ENCODE peak calls at places on chromosome 16, in seven cellular contexts. N is heart left ventricle, Y is H1, G is mesendoderm, X is neural progenitor cell, R is lung, L is small intestine. J is an unnamed sample. For H3K4me1 and H3K36me3, the result is how much of the 10 kb centered on the place peaks cover.

GRCh38 chr16:82657786-82658185 is 31.0 kb downstream of the CDH13 start:
- DNase-seq in N (no peak), X (no peak), L (no peak), Y (no peak), R (no peak), G (peak), J (no peak)

GRCh38 chr16:85717393-85718152 is 28.8 kb upstream of the GINS2 start:
- DNase-seq in R (peak), Y (peak), X (peak), N (peak), L (peak), G (peak), J (peak)

GRCh38 chr16:68843482-68844210 is at the start of gene TANGO6:
- DNase-seq in X (peak), G (peak), Y (peak), R (peak), L (peak), N (peak), J (peak)

GRCh38 chr16:68417711-68418301 is 30.5 kb downstream of the SMPD3 start:
- DNase-seq in N (peak), R (peak), Y (no peak), G (no peak), X (no peak), L (peak), J (no peak)

GRCh38 chr16:73205153-73205549 is 157.2 kb upstream of the ZFHX3 start:
- DNase-seq in Y (no peak), X (no peak), L (peak), N (no peak), G (no peak), R (no peak), J (no peak)

GRCh38 chr16:75319513-75320401 is 68.3 kb upstream of the BCAR1 start:
- DNase-seq in X (no peak), Y (no peak), R (no peak), N (no peak), G (no peak), L (no peak), J (no peak)

GRCh38 chr16:67389911-67390815 is 3.1 kb downstream of the TPPP3 start:
- DNase-seq in Y (no peak), N (no peak), G (no peak), R (no peak), L (no peak), X (no peak), J (no peak)

GRCh38 chr16:6016530-6017184 is 919.1 kb upstream of the EEF2KMT start:
- DNase-seq in X (peak), L (peak), N (no peak), R (no peak), Y (no peak), G (peak), J (no peak)

GRCh38 chr16:58418026-58418425 is 25.8 kb downstream of the GINS3 start:
- DNase-seq in R (no peak), L (no peak), N (no peak), X (no peak), G (no peak), Y (no peak), J (no peak)

GRCh38 chr16:76614255-76614654 is 337.1 kb downstream of the CNTNAP4 start:
- DNase-seq in G (no peak), R (no peak), Y (no peak), X (no peak), L (no peak), N (no peak), J (peak)

GRCh38 chr16:77820340-77820739 is 32.0 kb downstream of the VAT1L start:
- DNase-seq in R (no peak), G (no peak), L (no peak), N (no peak), X (peak), Y (no peak), J (no peak)

GRCh38 chr16:81863630-81864352 is 84.7 kb downstream of the PLCG2 start:
- DNase-seq in L (peak), G (peak), R (no peak), Y (no peak), X (peak), N (no peak), J (no peak)

GRCh38 chr16:79825002-79825401 is 224.5 kb upstream of the MAF start:
- DNase-seq in N (no peak), Y (no peak), L (no peak), X (no peak), R (no peak), G (no peak), J (no peak)

GRCh38 chr16:28063611-28064061 is at the start of gene GSG1L:
- DNase-seq in G (no peak), N (no peak), L (no peak), Y (no peak), X (peak), R (no peak), J (no peak)

GRCh38 chr16:17470871-17471744 is at the start of gene XYLT1:
- DNase-seq in L (peak), X (peak), G (peak), N (peak), R (peak), Y (peak), J (peak)

GRCh38 chr16:81573533-81573932 is 128.9 kb downstream of the CMIP start:
- DNase-seq in R (no peak), L (no peak), Y (no peak), X (no peak), G (no peak), N (no peak), J (no peak)

GRCh38 chr16:65574311-65574966 is 452.6 kb upstream of the CDH11 start:
- DNase-seq in R (no peak), X (no peak), L (no peak), G (no peak), Y (no peak), N (no peak), J (no peak)

GRCh38 chr16:4376126-4376819 is 4.6 kb downstream of the VASN start:
- DNase-seq in X (peak), R (peak), G (no peak), L (no peak), N (peak), Y (no peak), J (peak)

GRCh38 chr16:84475643-84476240 is 28.7 kb downstream of the MEAK7 start:
- DNase-seq in X (no peak), G (peak), R (no peak), N (no peak), L (no peak), Y (peak), J (no peak)

GRCh38 chr16:48602357-48603014 is 7.5 kb downstream of the N4BP1 start:
- DNase-seq in X (no peak), L (no peak), R (no peak), N (no peak), G (no peak), Y (no peak), J (no peak)

GRCh38 chr16:51854401-51854951 is 692.5 kb downstream of the TOX3 start:
- DNase-seq in Y (no peak), N (no peak), X (no peak), R (no peak), G (peak), L (no peak), J (no peak)

GRCh38 chr16:61579195-61579594 is 457.0 kb downstream of the CDH8 start:
- DNase-seq in X (no peak), N (no peak), G (no peak), L (no peak), Y (no peak), R (no peak), J (no peak)

GRCh38 chr16:75477680-75478473 is 13.4 kb upstream of the TMEM170A start:
- DNase-seq in R (no peak), N (no peak), G (no peak), X (no peak), Y (no peak), L (no peak), J (no peak)

GRCh38 chr16:11759997-11760396 is 17.3 kb upstream of the TXNDC11 start:
- DNase-seq in Y (no peak), L (no peak), X (no peak), G (no peak), R (no peak), N (no peak), J (no peak)

GRCh38 chr16:31157136-31157535 is 7.3 kb upstream of the PRSS36 start:
- DNase-seq in R (no peak), N (no peak), L (no peak), X (no peak), Y (no peak), G (no peak), J (no peak)

GRCh38 chr16:53546988-53547391 is 44.0 kb upstream of the AKTIP start:
- DNase-seq in G (peak), Y (no peak), L (no peak), R (no peak), X (peak), N (no peak), J (no peak)

GRCh38 chr16:68746951-68747350 is 9.9 kb downstream of the CDH1 start:
- DNase-seq in Y (no peak), R (no peak), X (no peak), L (no peak), N (no peak), G (no peak), J (no peak)

GRCh38 chr16:62077998-62078397 is 41.8 kb upstream of the CDH8 start:
- DNase-seq in G (peak), L (no peak), Y (peak), X (peak), N (no peak), R (no peak), J (peak)

GRCh38 chr16:75238853-75239371 is 12.5 kb downstream of the BCAR1 start:
- DNase-seq in X (no peak), L (no peak), R (no peak), Y (no peak), G (no peak), N (no peak), J (peak)

GRCh38 chr16:84929421-84930297 is 81.7 kb downstream of the ZDHHC7 start:
- DNase-seq in R (no peak), L (no peak), G (peak), Y (no peak), X (no peak), N (no peak), J (no peak)

GRCh38 chr16:58435779-58436178 is 43.5 kb downstream of the GINS3 start:
- DNase-seq in N (no peak), G (no peak), Y (no peak), R (no peak), L (no peak), X (no peak), J (no peak)

GRCh38 chr16:56835330-56835729 is 29.7 kb upstream of the SLC12A3 start:
- DNase-seq in Y (no peak), R (no peak), N (no peak), L (no peak), G (no peak), X (no peak), J (no peak)

GRCh38 chr16:10938321-10938720 is 3.9 kb downstream of the DEXI start:
- DNase-seq in Y (no peak), G (no peak), N (no peak), R (no peak), L (peak), X (no peak), J (no peak)

GRCh38 chr16:71738820-71739219 is 14.3 kb upstream of the PHLPP2 start:
- DNase-seq in G (no peak), L (peak), Y (no peak), R (no peak), N (no peak), X (no peak), J (no peak)

GRCh38 chr16:51577621-51578303 is 426.7 kb upstream of the SALL1 start:
- DNase-seq in N (no peak), G (peak), Y (no peak), L (no peak), R (no peak), X (peak), J (no peak)

GRCh38 chr16:27776556-27776955 is 226.6 kb downstream of the KATNIP start:
- DNase-seq in Y (no peak), L (no peak), X (no peak), G (no peak), R (no peak), N (no peak), J (no peak)

GRCh38 chr16:79895053-79895916 is 294.7 kb upstream of the MAF start:
- DNase-seq in Y (no peak), R (no peak), X (no peak), G (no peak), N (no peak), L (no peak), J (no peak)

GRCh38 chr16:89320717-89321501 is 103.4 kb downstream of the ZNF778 start:
- DNase-seq in G (peak), X (peak), Y (no peak), L (peak), R (no peak), N (peak), J (peak)

GRCh38 chr16:89325861-89326471 is 108.5 kb downstream of the ZNF778 start:
- DNase-seq in L (peak), N (peak), G (no peak), Y (no peak), R (peak), X (no peak), J (no peak)

GRCh38 chr16:89322381-89323119 is 105.0 kb downstream of the ZNF778 start:
- DNase-seq in R (peak), G (peak), X (peak), L (no peak), N (peak), Y (no peak), J (peak)

GRCh38 chr16:89324056-89325010 is 106.8 kb downstream of the ZNF778 start:
- DNase-seq in R (no peak), L (no peak), G (no peak), X (no peak), N (no peak), Y (no peak), J (no peak)

GRCh38 chr16:89323120-89323960 is 105.8 kb downstream of the ZNF778 start:
- DNase-seq in N (no peak), R (no peak), X (no peak), G (no peak), Y (no peak), L (no peak), J (no peak)
- H3K4me1 ChIP-seq in N (half or more), R (half or more), X (half or more), G (under half), Y (half or more), L (under half), J (under half)

GRCh38 chr16:1180772-1181714 is 28.1 kb downstream of the CACNA1H start:
- DNase-seq in X (peak), G (no peak), N (peak), L (no peak), Y (no peak), R (no peak), J (peak)

GRCh38 chr16:1184980-1185379 is 32.1 kb downstream of the CACNA1H start:
- DNase-seq in L (no peak), R (no peak), N (no peak), X (no peak), G (no peak), Y (no peak), J (no peak)

GRCh38 chr16:1181715-1182671 is 29.1 kb downstream of the CACNA1H start:
- DNase-seq in X (peak), Y (no peak), G (no peak), N (peak), L (no peak), R (peak), J (peak)

GRCh38 chr16:1184156-1184868 is 31.4 kb downstream of the CACNA1H start:
- DNase-seq in Y (no peak), G (peak), X (no peak), L (peak), R (no peak), N (no peak), J (peak)

GRCh38 chr16:1183235-1183907 is 30.5 kb downstream of the CACNA1H start:
- DNase-seq in G (peak), X (peak), N (peak), L (no peak), Y (no peak), R (no peak), J (peak)
- H3K4me3 ChIP-seq in G (no peak), X (no peak), N (no peak), L (no peak), Y (no peak), R (no peak), J (peak)

GRCh38 chr16:88714420-88715302 is 8.4 kb downstream of the CTU2 start:
- DNase-seq in N (no peak), X (no peak), Y (no peak), G (no peak), L (no peak), R (no peak), J (no peak)

GRCh38 chr16:88716601-88717001 is 10.3 kb downstream of the CTU2 start:
- DNase-seq in R (no peak), L (no peak), Y (no peak), X (no peak), N (no peak), G (no peak), J (no peak)

GRCh38 chr16:88718178-88718577 is 11.9 kb downstream of the CTU2 start:
- DNase-seq in G (no peak), N (no peak), Y (no peak), R (no peak), L (no peak), X (no peak), J (no peak)

GRCh38 chr16:88715312-88716190 is 9.2 kb downstream of the CTU2 start:
- DNase-seq in N (no peak), L (no peak), Y (no peak), R (no peak), G (no peak), X (no peak), J (no peak)

GRCh38 chr16:88716201-88716600 is 9.9 kb downstream of the CTU2 start:
- DNase-seq in L (no peak), R (no peak), G (no peak), N (no peak), Y (no peak), X (no peak), J (no peak)
- H3K36me3 ChIP-seq in L (under half), R (half or more), G (under half), N (half or more), Y (under half), X (under half), J (under half)

DNA sequence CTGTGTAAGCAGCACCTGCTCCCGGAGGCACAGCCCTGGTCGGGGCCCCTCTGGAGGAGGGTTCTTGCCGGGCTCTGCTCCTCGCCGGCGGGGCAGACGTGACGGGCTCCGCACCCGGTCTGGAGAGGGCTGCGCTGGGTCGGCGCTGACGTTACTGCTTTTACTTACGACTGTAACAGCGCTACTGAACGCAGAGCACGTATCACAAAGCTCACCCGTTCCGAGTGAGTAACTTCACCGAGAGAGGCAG is 1.3 kb upstream of the RAB40C start:
- DNase-seq in Y (peak), X (peak), G (peak), R (no peak), L (peak), N (no peak), J (peak)
- H3K4me1 ChIP-seq in Y (under half), X (under half), G (under half), R (under half), L (under half), N (under half), J (under half)

GRCh38 chr16:1002399-1003161 is 21.0 kb downstream of the SOX8 start:
- DNase-seq in R (no peak), G (peak), N (no peak), L (peak), Y (no peak), X (no peak), J (peak)

GRCh38 chr16:1006781-1007180 is 25.2 kb downstream of the SOX8 start:
- DNase-seq in L (no peak), G (no peak), X (no peak), R (no peak), Y (no peak), N (no peak), J (no peak)

GRCh38 chr16:1005286-1005685 is 23.7 kb downstream of the SOX8 start:
- DNase-seq in L (no peak), N (no peak), X (no peak), R (no peak), Y (no peak), G (no peak), J (no peak)

GRCh38 chr16:1001096-1001495 is 19.5 kb downstream of the SOX8 start:
- DNase-seq in X (no peak), L (no peak), Y (no peak), G (no peak), N (no peak), R (no peak), J (no peak)

GRCh38 chr16:1003551-1004347 is 22.2 kb downstream of the SOX8 start:
- DNase-seq in G (no peak), N (no peak), L (peak), Y (no peak), X (no peak), R (no peak), J (no peak)
- H3K4me3 ChIP-seq in G (no peak), N (no peak), L (no peak), Y (no peak), X (no peak), R (no peak), J (no peak)

DNA sequence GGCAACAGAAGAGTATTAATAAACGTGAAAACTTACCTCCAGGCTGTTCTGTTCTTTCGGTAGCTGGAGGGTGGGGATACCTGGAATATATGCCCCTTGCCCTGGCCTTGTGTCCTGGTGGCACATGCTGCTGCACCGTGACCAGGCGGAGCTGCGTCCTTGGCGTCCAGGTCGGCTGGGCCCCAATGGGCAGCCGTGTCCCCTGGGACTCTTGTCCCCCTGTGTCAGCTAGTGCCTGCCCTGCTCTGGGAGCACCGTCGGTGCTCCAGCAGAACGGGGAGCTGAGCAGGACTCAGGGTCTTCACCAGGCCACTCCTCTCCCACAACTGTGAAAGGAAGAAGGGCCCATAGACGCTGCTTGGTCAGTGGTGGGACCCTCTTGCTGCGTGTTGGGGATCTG is 7.9 kb downstream of the ZNF213 start:
- DNase-seq in L (no peak), R (no peak), G (no peak), N (no peak), Y (no peak), X (no peak), J (no peak)
- H3K36me3 ChIP-seq in L (under half), R (under half), G (under half), N (under half), Y (under half), X (under half), J (under half)